ENCODE peak calls at places on chromosomes 12 and 14, in eight cellular contexts. I is pancreas, A is endothelial cell, Q is GM20000, J is transverse colon, H is K562, M is choroid plexus epithelial cell, O is brain microvascular endothelial cell. L is an unnamed sample.

GRCh38 chr12:45051490-45052105 is 699 bp upstream of the DBX2 start:
- DNase-seq in J (no peak), Q (no peak), M (peak), A (no peak), O (no peak), I (no peak), H (no peak), L (no peak)

GRCh38 chr12:49357099-49357678 is 10.1 kb upstream of the SPATS2 start:
- DNase-seq in I (no peak), O (no peak), Q (peak), J (no peak), A (no peak), H (no peak), M (peak), L (no peak)

GRCh38 chr12:131642101-131642540 is 68.8 kb upstream of the SFSWAP start:
- DNase-seq in H (peak), A (no peak), M (no peak), I (no peak), J (no peak), Q (no peak), O (no peak), L (peak)

GRCh38 chr12:5348057-5348456 is 83.9 kb upstream of the NTF3 start:
- DNase-seq in J (no peak), A (no peak), O (no peak), Q (no peak), M (no peak), I (no peak), H (no peak), L (no peak)

GRCh38 chr14:25484194-25484593 is 434.2 kb upstream of the STXBP6 start:
- DNase-seq in Q (no peak), O (no peak), H (no peak), A (no peak), I (no peak), M (no peak), J (no peak), L (no peak)

GRCh38 chr14:100865682-100866591 is 37.6 kb downstream of the RTL1 start:
- DNase-seq in O (no peak), A (no peak), J (no peak), H (peak), Q (no peak), I (no peak), M (no peak), L (no peak)

GRCh38 chr14:68255697-68256178 is 436.2 kb downstream of the RAD51B start:
- DNase-seq in I (no peak), H (no peak), Q (no peak), A (no peak), J (no peak), M (peak), O (peak), L (no peak)

GRCh38 chr12:6735448-6736191 is 11.8 kb downstream of the COPS7A start:
- DNase-seq in M (peak), J (peak), A (peak), O (peak), H (peak), Q (peak), I (peak), L (peak)

GRCh38 chr12:116164263-116164817 is 113.2 kb downstream of the MED13L start:
- DNase-seq in M (peak), O (no peak), J (no peak), I (no peak), A (no peak), H (peak), Q (no peak), L (peak)

GRCh38 chr14:92717571-92718042 is 30.8 kb downstream of the LGMN start:
- DNase-seq in J (no peak), O (peak), M (no peak), I (no peak), Q (no peak), A (no peak), H (no peak), L (peak)

GRCh38 chr14:19917243-19917642 is 3.2 kb upstream of the OR4K5 start:
- DNase-seq in A (no peak), I (no peak), H (no peak), M (no peak), O (no peak), J (no peak), Q (no peak), L (no peak)

DNA sequence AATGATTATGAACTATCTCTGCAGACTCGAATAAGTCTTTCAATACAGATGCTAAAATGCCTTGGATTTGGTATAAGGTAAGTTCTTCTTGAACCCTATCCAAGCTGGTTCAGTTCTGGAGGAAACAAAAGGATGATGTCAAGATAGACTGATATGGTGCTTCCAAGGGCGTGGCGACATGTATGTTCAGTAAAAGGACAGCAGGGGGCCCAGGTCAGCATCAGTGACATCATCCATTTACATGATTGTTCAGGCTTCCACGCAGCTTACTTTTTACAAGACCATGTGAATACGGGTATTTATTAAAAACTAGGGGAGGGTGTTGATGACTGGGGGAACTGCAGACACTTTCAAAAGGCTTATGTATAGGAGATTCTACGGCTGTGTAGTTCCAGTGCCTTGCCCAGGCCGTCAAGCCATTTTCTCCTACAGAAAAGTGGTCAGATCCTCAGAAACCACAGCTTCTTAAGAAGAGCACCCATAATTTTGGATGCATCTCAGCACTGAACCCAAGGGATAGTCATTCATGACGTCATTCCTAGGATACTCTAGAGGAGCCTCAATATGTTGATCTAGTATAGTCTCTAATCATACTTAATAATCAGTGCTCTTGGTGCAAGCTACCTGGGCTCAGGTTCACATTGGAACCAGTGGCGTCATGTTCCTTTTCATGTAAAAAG is 527.7 kb downstream of the FUT8 start:
- DNase-seq in A (peak), I (no peak), H (peak), Q (peak), M (no peak), O (no peak), J (no peak), L (peak)
- TF ChIP-seq CTCF in A (peak), I (no peak), H (peak), Q (no peak), M (no peak), O (peak), J (no peak), L (peak)

GRCh38 chr14:89013098-89013504 is 188.7 kb downstream of the TTC8 start:
- DNase-seq in H (peak), Q (no peak), M (peak), J (peak), A (no peak), I (peak), O (peak), L (peak)

GRCh38 chr14:89013698-89014569 is 189.5 kb downstream of the TTC8 start:
- DNase-seq in Q (no peak), O (no peak), J (no peak), A (no peak), H (no peak), I (no peak), M (no peak), L (no peak)

GRCh38 chr14:89017417-89017816 is 193.0 kb downstream of the TTC8 start:
- DNase-seq in J (no peak), M (no peak), A (no peak), O (no peak), Q (no peak), H (no peak), I (no peak), L (no peak)

GRCh38 chr14:89014570-89014847 is 190.1 kb downstream of the TTC8 start:
- DNase-seq in O (no peak), H (no peak), J (no peak), I (no peak), A (no peak), M (no peak), Q (no peak), L (no peak)

DNA sequence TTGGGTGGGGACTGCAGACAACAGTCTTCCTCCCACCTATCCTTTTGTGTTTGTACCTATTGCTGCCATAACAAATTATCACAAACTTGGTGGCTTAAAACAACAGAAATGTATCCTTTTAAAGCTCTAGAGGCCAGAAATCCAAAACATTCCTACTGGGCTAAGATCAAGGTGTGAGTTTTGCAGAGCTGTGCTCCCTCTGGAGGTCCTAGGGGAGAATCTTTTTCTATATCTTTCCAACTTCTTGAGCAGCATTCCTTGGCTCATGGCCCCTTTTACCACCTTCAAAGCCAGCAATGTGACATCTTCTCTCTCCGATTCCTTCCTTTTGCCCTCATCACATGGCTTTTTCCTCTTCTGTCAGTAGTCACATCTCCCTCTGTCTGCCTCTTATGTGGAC is 190.6 kb downstream of the TTC8 start:
- DNase-seq in Q (no peak), I (no peak), J (no peak), A (no peak), O (no peak), H (no peak), M (peak), L (no peak)
- TF ChIP-seq CTCF in Q (no peak), I (no peak), J (no peak), A (no peak), O (peak), H (peak), M (peak), L (no peak)

GRCh38 chr12:11732760-11733159 is 83.3 kb downstream of the ETV6 start:
- DNase-seq in H (no peak), I (no peak), O (no peak), Q (no peak), M (no peak), J (no peak), A (no peak), L (no peak)
- TF ChIP-seq CTCF in H (no peak), I (no peak), O (no peak), Q (no peak), M (no peak), J (no peak), A (no peak), L (no peak)

GRCh38 chr12:48285751-48286650 is 64.7 kb downstream of the ZNF641 start:
- DNase-seq in I (no peak), J (no peak), O (no peak), Q (no peak), M (no peak), H (no peak), A (no peak), L (peak)

GRCh38 chr12:48288387-48289268 is 62.1 kb downstream of the ZNF641 start:
- DNase-seq in Q (no peak), O (no peak), I (no peak), A (no peak), J (no peak), M (no peak), H (no peak), L (no peak)

GRCh38 chr12:48281811-48282210 is 68.9 kb downstream of the ZNF641 start:
- DNase-seq in A (no peak), O (no peak), M (peak), Q (no peak), H (no peak), I (no peak), J (no peak), L (no peak)

GRCh38 chr12:48291511-48291910 is 59.2 kb downstream of the ZNF641 start:
- DNase-seq in Q (no peak), A (no peak), O (no peak), I (no peak), M (no peak), J (no peak), H (no peak), L (no peak)

GRCh38 chr12:48286665-48287064 is 64.1 kb downstream of the ZNF641 start:
- DNase-seq in M (peak), O (peak), J (no peak), Q (no peak), A (peak), I (no peak), H (no peak), L (peak)
- TF ChIP-seq CTCF in M (peak), O (peak), J (no peak), Q (no peak), A (no peak), I (peak), H (peak), L (peak)

GRCh38 chr14:72643317-72643801 is 250.5 kb downstream of the DPF3 start:
- DNase-seq in O (peak), J (no peak), H (no peak), M (peak), I (no peak), A (no peak), Q (no peak), L (no peak)
- TF ChIP-seq CTCF in O (no peak), J (no peak), H (no peak), M (peak), I (no peak), A (no peak), Q (no peak), L (no peak)

L was measured in activated CD8-positive, alpha-beta T cell treated with anti-CD3 and anti-CD28 coated beads for 36 hours.